ENCODE peak calls at places on chromosomes 3 and 15, in five cellular contexts. R is HepG2, E is GM12878, N is K562, C is esophagus muscularis mucosa. I is an unnamed sample.

GRCh38 chr3:115634052-115634451 is 10.7 kb downstream of the GAP43 start:
- DNase-seq in C (no peak), R (no peak), N (no peak), E (no peak), I (no peak)

GRCh38 chr15:88940110-88940675 is 27.0 kb upstream of the MFGE8 start:
- DNase-seq in C (no peak), E (no peak), R (no peak), N (no peak), I (no peak)

GRCh38 chr3:23232016-23232415 is 28.9 kb downstream of the UBE2E2 start:
- DNase-seq in N (no peak), R (no peak), E (no peak), C (no peak), I (no peak)

GRCh38 chr15:77291107-77291506 is 128.8 kb downstream of the PEAK1 start:
- DNase-seq in N (no peak), E (no peak), C (no peak), R (no peak), I (no peak)

GRCh38 chr15:83784975-83785374 is 131.1 kb downstream of the ADAMTSL3 start:
- DNase-seq in C (no peak), N (no peak), E (no peak), R (no peak), I (no peak)

GRCh38 chr15:20295238-20295811 is 246.3 kb downstream of the GOLGA6L6 start:
- DNase-seq in E (no peak), C (no peak), N (peak), R (no peak), I (no peak)

GRCh38 chr15:98525625-98526024 is 122.7 kb upstream of the IGF1R start:
- DNase-seq in C (no peak), E (no peak), N (no peak), R (no peak), I (peak)

GRCh38 chr15:41810651-41811431 is 17.1 kb upstream of the JMJD7 start:
- DNase-seq in C (no peak), E (no peak), R (no peak), N (no peak), I (no peak)

GRCh38 chr15:92273286-92273685 is 120.4 kb upstream of the ST8SIA2 start:
- DNase-seq in N (no peak), C (peak), R (no peak), E (no peak), I (no peak)

GRCh38 chr15:67501836-67502461 is 19.0 kb upstream of the C15orf61 start:
- DNase-seq in E (no peak), R (no peak), C (no peak), N (no peak), I (no peak)

GRCh38 chr3:60298141-60298540 is 953.1 kb downstream of the FHIT start:
- DNase-seq in E (no peak), C (no peak), R (no peak), N (peak), I (no peak)

GRCh38 chr15:78638658-78639314 is 2.2 kb downstream of the CHRNB4 start:
- DNase-seq in E (no peak), R (peak), C (no peak), N (peak), I (peak)

GRCh38 chr3:16147226-16147625 is 27.3 kb upstream of the GALNT15 start:
- DNase-seq in N (no peak), R (no peak), E (no peak), C (peak), I (no peak)

GRCh38 chr3:40468018-40468417 is 8.9 kb upstream of the ZNF619 start:
- DNase-seq in E (no peak), C (no peak), R (peak), N (no peak), I (no peak)

GRCh38 chr3:171805687-171806086 is 4.6 kb downstream of the PLD1 start:
- DNase-seq in R (no peak), C (no peak), E (no peak), N (no peak), I (no peak)

GRCh38 chr15:68818088-68818670 is 2.5 kb downstream of the ANP32A start:
- DNase-seq in N (peak), E (no peak), R (peak), C (no peak), I (peak)

GRCh38 chr3:155744626-155745324 is at the start of gene PLCH1:
- DNase-seq in E (no peak), C (no peak), R (peak), N (peak), I (peak)

GRCh38 chr3:112117415-112117814 is 15.6 kb downstream of the GCSAM start:
- DNase-seq in N (no peak), C (no peak), R (no peak), E (no peak), I (no peak)

GRCh38 chr3:45272411-45272810 is 46.3 kb upstream of the TMEM158 start:
- DNase-seq in C (no peak), E (no peak), R (no peak), N (no peak), I (no peak)

GRCh38 chr3:6578526-6578925 is 282.4 kb upstream of the GRM7 start:
- DNase-seq in R (no peak), E (no peak), C (no peak), N (no peak), I (no peak)

GRCh38 chr15:29050870-29051269 is 165.1 kb downstream of the APBA2 start:
- DNase-seq in R (no peak), E (no peak), N (no peak), C (no peak), I (no peak)

GRCh38 chr3:133833880-133834620 is 28.4 kb downstream of the SRPRB start:
- DNase-seq in E (no peak), N (peak), R (no peak), C (no peak), I (no peak)

GRCh38 chr15:101176625-101177024 is 75.2 kb downstream of the CHSY1 start:
- DNase-seq in N (no peak), E (no peak), R (peak), C (no peak), I (no peak)

GRCh38 chr3:170499562-170500156 is 81.0 kb downstream of the CLDN11 start:
- DNase-seq in N (peak), C (no peak), R (peak), E (no peak), I (peak)

GRCh38 chr3:25495304-25495703 is 67.2 kb downstream of the RARB start:
- DNase-seq in E (no peak), C (no peak), R (no peak), N (no peak), I (no peak)

GRCh38 chr3:156728267-156728985 is 54.0 kb downstream of the TIPARP start:
- DNase-seq in C (peak), E (no peak), R (peak), N (no peak), I (no peak)

GRCh38 chr3:85571835-85572234 is 613.0 kb downstream of the CADM2 start:
- DNase-seq in R (peak), C (no peak), E (no peak), N (no peak), I (no peak)

GRCh38 chr15:81256916-81257315 is 60.2 kb downstream of the IL16 start:
- DNase-seq in C (no peak), E (no peak), R (no peak), N (no peak), I (no peak)

GRCh38 chr3:110180733-110181132 is 843.4 kb upstream of the DPPA4 start:
- DNase-seq in E (no peak), R (no peak), C (no peak), N (no peak), I (peak)

GRCh38 chr15:66743703-66744536 is 41.9 kb downstream of the SMAD6 start:
- DNase-seq in R (no peak), C (no peak), E (no peak), N (no peak), I (peak)

GRCh38 chr15:101046826-101047225 is 127.7 kb downstream of the LRRK1 start:
- DNase-seq in N (no peak), R (no peak), E (no peak), C (peak), I (no peak)

GRCh38 chr15:80584561-80584964 is 110.5 kb upstream of the ABHD17C start:
- DNase-seq in C (no peak), N (no peak), E (no peak), R (peak), I (no peak)

GRCh38 chr3:115918900-115919299 is 295.6 kb downstream of the GAP43 start:
- DNase-seq in C (no peak), E (no peak), N (no peak), R (no peak), I (no peak)

GRCh38 chr3:126351771-126352475 is 5.3 kb downstream of the KLF15 start:
- DNase-seq in N (no peak), C (no peak), R (no peak), E (no peak), I (peak)

GRCh38 chr3:53243165-53243564 is 12.7 kb downstream of the TKT start:
- DNase-seq in C (no peak), R (no peak), E (no peak), N (no peak), I (no peak)

GRCh38 chr3:9782777-9783176 is 9.5 kb downstream of the TADA3 start:
- DNase-seq in C (no peak), N (no peak), E (no peak), R (no peak), I (no peak)

GRCh38 chr15:39580630-39581500 is at the start of gene THBS1:
- DNase-seq in N (peak), C (peak), R (peak), E (no peak), I (peak)

GRCh38 chr15:39581501-39582285 is 814 bp downstream of the THBS1 start:
- DNase-seq in N (no peak), E (no peak), R (peak), C (peak), I (peak)

GRCh38 chr15:39578851-39579486 is 1.9 kb upstream of the THBS1 start:
- DNase-seq in N (no peak), C (peak), R (no peak), E (no peak), I (no peak)

GRCh38 chr15:39579487-39580116 is 1.3 kb upstream of the THBS1 start:
- DNase-seq in C (peak), N (no peak), R (peak), E (no peak), I (peak)

DNA sequence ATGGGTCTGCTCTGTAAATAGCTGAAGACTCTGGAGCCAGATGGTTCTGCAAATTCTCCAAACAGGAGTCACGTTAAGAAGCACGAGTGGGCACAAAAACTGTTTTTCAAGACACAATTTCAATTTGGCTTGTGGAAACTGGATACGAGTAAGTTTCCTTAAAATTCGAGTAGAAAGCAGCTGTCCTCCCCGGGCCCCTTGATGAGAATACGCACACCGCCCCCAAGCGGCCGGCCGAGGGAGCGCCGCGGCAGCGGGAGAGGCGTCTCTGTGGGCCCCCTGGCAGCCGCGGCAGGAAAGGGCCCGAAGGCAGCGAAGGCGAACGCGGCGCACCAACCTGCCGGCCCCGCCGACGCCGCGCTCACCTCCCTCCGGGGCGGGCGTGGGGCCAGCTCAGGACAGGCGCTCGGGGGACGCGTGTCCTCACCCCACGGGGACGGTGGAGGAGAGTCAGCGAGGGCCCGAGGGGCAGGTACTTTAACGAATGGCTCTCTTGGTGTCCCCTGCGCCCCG is 706 bp upstream of the THBS1 start:
- DNase-seq in N (peak), R (peak), C (peak), E (no peak), I (peak)
- TF ChIP-seq POLR2A in N (no peak), R (no peak), C (no peak), E (no peak), I (no peak)

DNA sequence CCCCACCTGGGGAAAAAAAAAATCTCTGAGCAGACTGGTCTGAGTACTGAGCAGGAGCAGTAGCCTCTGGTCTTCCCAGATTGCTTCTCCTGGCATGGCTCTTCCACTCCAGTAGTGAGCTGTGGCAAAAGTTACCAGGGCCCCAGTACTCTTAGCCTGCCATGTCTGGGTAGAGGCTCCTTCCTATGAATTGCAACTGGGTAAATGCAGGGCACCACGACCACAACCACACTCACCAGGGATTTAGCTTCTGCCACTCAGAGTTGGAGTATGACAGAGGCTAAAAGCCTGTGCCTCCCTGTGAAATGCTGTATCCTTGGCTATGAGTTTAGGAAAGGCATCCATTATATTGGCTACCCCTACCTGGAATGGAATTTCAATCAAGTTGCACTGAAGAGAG is 67.9 kb upstream of the CCDC54 start:
- DNase-seq in C (no peak), R (no peak), E (no peak), N (no peak), I (no peak)
- TF ChIP-seq CTCF in C (no peak), R (no peak), E (no peak), N (no peak), I (no peak)

DNA sequence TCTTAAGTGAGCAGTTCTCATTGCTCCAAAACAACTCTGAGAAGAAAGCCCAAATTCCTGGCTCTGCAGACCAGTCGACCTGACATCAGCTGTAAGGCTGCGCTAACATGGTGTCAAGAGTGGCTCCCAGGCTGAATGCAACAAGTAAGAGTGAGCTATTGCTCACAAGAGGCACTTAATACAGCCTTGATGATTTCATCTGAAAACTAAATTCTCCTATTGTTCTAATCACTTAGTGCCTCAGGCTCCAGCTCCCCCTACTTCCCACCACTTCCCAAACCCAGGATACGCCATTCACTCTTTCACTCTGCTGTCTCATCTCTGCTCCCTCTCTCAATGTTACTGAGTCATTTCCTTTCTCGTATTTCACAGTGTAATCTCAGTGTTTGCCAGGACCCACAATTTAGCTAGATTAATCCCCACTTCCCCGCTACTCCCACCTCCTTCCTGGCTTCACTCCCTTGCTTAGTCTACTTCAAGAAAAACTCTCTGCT is 81.7 kb downstream of the WWTR1 start:
- DNase-seq in C (no peak), N (peak), R (peak), E (no peak), I (no peak)
- TF ChIP-seq EP300 in C (peak), N (peak), R (no peak), E (peak), I (no peak)

DNA sequence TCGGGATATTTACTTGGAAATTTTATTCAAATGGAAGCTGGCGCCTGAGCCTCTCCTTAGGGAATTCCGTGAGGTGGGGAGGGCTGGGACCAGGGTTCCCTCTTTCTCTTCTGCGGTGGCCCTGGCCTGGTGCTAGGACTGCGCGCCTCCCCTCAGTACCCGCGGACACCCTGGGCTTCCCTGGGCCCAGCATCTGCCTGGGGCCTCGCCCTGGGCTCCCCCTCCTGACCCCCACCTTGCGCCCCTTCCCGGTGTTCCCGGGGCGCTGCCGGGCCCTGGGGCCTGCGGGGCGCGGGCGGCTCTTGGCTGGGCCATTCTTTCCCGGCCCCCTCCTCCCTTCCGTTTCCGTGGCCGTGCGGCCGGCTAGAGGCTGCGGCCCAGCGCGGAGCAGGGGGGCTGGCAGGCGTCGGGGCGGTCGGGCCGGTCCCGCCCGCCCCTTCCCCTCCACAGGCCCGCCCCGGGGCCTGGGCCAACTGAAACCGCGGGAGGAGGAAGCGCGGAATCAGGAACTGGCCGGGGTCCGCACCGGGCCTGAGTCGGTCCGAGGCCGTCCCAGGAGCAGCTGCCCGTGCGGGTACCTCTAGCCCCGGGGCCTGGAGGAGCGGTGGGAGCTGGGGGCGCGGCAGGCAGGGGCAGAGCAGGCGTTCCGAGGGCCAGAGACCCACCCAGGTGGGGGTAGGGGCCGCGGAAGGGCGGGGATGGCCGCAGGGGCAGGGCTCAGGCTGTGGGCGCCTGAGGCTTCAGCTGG is at the start of gene FES:
- DNase-seq in N (no peak), R (no peak), E (no peak), C (no peak), I (peak)
- TF ChIP-seq POLR2A in N (no peak), R (no peak), E (peak), C (peak), I (peak)

DNA sequence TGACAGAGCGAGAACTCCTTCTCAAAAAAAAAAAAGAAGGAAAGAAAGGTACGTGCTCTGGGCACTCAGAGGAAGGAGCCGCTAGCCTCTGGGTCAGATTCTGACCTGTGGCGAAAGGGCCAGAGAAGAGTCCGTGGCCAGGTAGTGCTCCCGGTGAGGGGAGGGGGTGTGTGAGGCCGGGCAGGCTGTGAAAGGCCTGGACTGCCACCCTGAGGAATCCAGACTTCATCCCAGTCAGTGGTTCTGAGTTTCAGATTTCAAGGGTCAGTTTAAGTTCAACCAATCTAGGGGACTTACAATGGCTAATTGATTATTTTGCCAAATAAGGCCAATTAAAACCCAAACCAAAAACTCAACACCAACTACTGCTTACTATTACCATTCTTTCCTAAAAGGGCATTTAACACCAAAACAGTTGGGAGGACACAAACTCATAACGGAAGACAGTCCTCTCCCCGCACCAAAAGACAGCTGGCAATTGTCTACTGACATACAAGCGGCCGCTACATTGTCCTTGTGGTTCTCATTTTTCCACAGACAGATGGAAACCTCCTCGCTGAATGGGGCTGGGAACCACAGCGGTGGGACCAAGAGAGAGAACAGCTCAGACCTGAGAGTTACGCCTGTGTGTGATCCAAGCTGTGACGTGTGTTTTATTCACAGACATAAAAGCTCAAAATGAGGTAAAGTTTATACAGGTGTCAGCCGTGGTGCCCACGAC is 30.5 kb downstream of the TMEM44 start:
- DNase-seq in R (no peak), C (no peak), E (no peak), N (no peak), I (no peak)
- TF ChIP-seq CTCF in R (peak), C (no peak), E (no peak), N (no peak), I (no peak)

GRCh38 chr15:72117698-72118399 is at the start of gene MYO9A:
- DNase-seq in C (peak), N (peak), R (peak), E (peak), I (peak)

GRCh38 chr15:72117448-72117697 is 577 bp downstream of the MYO9A start:
- DNase-seq in C (peak), R (peak), N (peak), E (no peak), I (peak)

GRCh38 chr15:72113347-72114031 is 4.5 kb downstream of the MYO9A start:
- DNase-seq in N (no peak), E (no peak), R (no peak), C (no peak), I (no peak)

GRCh38 chr15:72116680-72117447 is 1.1 kb downstream of the MYO9A start:
- DNase-seq in C (no peak), N (no peak), R (no peak), E (no peak), I (peak)

GRCh38 chr15:72118400-72118978 is at the start of gene SENP8:
- DNase-seq in C (peak), N (peak), R (no peak), E (no peak), I (no peak)
- TF ChIP-seq EP300 in C (no peak), N (no peak), R (no peak), E (no peak), I (no peak)